ENCODE peak calls at places on chromosomes 5 and 9, in seven cellular contexts. A is left ventricle myocardium inferior, Z is IMR-90, B is mucosa of descending colon, Y is heart left ventricle, H is stomach, O is PC-9. T is an unnamed sample.

GRCh38 chr5:60487885-60488425 is 212.0 kb downstream of the DEPDC1B start:
- DNase-seq in A (no peak), Z (no peak), B (peak; percentile 47), Y (no peak), H (peak; percentile 74), O (peak; percentile 53), T (no peak)

GRCh38 chr5:1383886-1384401 is 39.0 kb upstream of the CLPTM1L start:
- DNase-seq in A (peak; percentile 28), Z (no peak), B (no peak), Y (no peak), H (no peak), O (no peak), T (no peak)

GRCh38 chr5:172502410-172502809 is 48.1 kb upstream of the SH3PXD2B start:
- DNase-seq in A (no peak), Z (no peak), B (no peak), Y (no peak), H (no peak), O (no peak), T (no peak)

GRCh38 chr5:71932649-71933338 is 174.5 kb upstream of the MAP1B start:
- DNase-seq in A (peak; percentile 29), Z (peak; percentile 67), B (peak; percentile 60), Y (peak; percentile 76), H (peak; percentile 59), O (peak; percentile 77), T (no peak)

GRCh38 chr9:38372685-38373619 is 19.6 kb upstream of the ALDH1B1 start:
- DNase-seq in A (no peak), Z (no peak), B (no peak), Y (no peak), H (no peak), O (no peak), T (no peak)

GRCh38 chr5:58804331-58804730 is 221.5 kb downstream of the RAB3C start:
- DNase-seq in A (no peak), Z (no peak), B (no peak), Y (no peak), H (no peak), O (no peak), T (no peak)

GRCh38 chr5:137119321-137119720 is 379.8 kb downstream of the SPOCK1 start:
- DNase-seq in A (no peak), Z (no peak), B (no peak), Y (no peak), H (no peak), O (no peak), T (no peak)

GRCh38 chr5:108720416-108720815 is 27.3 kb upstream of the FER start:
- DNase-seq in A (no peak), Z (peak; percentile 21), B (no peak), Y (no peak), H (no peak), O (no peak), T (no peak)

GRCh38 chr9:137045294-137046093 is 483 bp downstream of the NPDC1 start:
- DNase-seq in A (no peak), Z (peak; percentile 38), B (peak; percentile 38), Y (no peak), H (no peak), O (no peak), T (no peak)

GRCh38 chr9:32572900-32573523 is at the start of gene NDUFB6:
- DNase-seq in A (peak; percentile 95), Z (peak; percentile 92), B (peak; percentile 97), Y (peak; percentile 97), H (peak; percentile 95), O (peak; percentile 81), T (peak; percentile 88)

GRCh38 chr5:568061-568781 is 43.9 kb upstream of the CEP72 start:
- DNase-seq in A (no peak), Z (no peak), B (no peak), Y (no peak), H (no peak), O (no peak), T (no peak)

GRCh38 chr5:116378007-116378831 is 196.4 kb downstream of the SEMA6A start:
- DNase-seq in A (no peak), Z (no peak), B (no peak), Y (no peak), H (no peak), O (no peak), T (no peak)

GRCh38 chr9:84941812-84942211 is 272.3 kb downstream of the NTRK2 start:
- DNase-seq in A (no peak), Z (no peak), B (no peak), Y (no peak), H (no peak), O (no peak), T (no peak)

GRCh38 chr9:34654317-34655083 is 2.5 kb downstream of the IL11RA start:
- DNase-seq in A (peak; percentile 79), Z (peak; percentile 57), B (no peak), Y (peak; percentile 83), H (peak; percentile 46), O (no peak), T (peak; percentile 68)

GRCh38 chr9:87685431-87685830 is 40.5 kb upstream of the CTSL start:
- DNase-seq in A (no peak), Z (peak; percentile 67), B (no peak), Y (no peak), H (no peak), O (no peak), T (no peak)

GRCh38 chr5:82150562-82150961 is 127.6 kb downstream of the RPS23 start:
- DNase-seq in A (no peak), Z (no peak), B (no peak), Y (no peak), H (no peak), O (no peak), T (no peak)

GRCh38 chr9:98231770-98232478 is 23.5 kb downstream of the TBC1D2 start:
- DNase-seq in A (no peak), Z (peak; percentile 95), B (no peak), Y (no peak), H (no peak), O (no peak), T (no peak)
- H3K4me1 ChIP-seq in A (no peaks in the 10 kb centered on the region), Z (peaks cover 25% of the 10 kb centered on the region), B (peaks cover 22% of the 10 kb centered on the region), Y (no peaks in the 10 kb centered on the region), H (peaks cover 17% of the 10 kb centered on the region), O (peaks cover 60% of the 10 kb centered on the region), T (no peaks in the 10 kb centered on the region)

DNA sequence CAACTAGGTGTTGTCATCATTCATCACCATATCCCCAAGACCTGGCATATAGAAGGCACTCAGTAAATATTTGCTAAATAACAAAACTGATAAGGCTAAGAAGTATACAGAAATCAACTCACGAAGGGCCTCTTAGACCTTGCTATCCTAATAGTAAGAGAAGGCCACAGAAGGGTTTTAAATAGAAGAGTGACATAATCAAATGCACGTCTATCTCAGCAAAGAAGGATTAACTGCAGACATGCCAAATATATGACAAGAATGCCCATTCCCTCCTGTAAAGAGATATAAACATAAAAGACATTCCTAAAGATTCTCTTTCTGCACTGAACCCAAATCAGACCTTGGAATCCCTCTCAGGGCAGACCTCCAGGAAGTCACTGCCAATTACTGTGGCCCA is 34.1 kb downstream of the ECPAS start:
- DNase-seq in A (no peak), Z (no peak), B (no peak), Y (no peak), H (no peak), O (no peak), T (no peak)
- H3K4me1 ChIP-seq in A (peaks cover 75% of the 10 kb centered on the region), Z (no peaks in the 10 kb centered on the region), B (no peaks in the 10 kb centered on the region), Y (peaks cover 8% of the 10 kb centered on the region), H (peaks cover 72% of the 10 kb centered on the region), O (no peaks in the 10 kb centered on the region), T (no peaks in the 10 kb centered on the region)

GRCh38 chr9:134451700-134452458 is 125.6 kb downstream of the RXRA start:
- DNase-seq in A (no peak), Z (no peak), B (no peak), Y (no peak), H (no peak), O (no peak), T (no peak)
- H3K4me1 ChIP-seq in A (peaks cover 22% of the 10 kb centered on the region), Z (peaks cover 14% of the 10 kb centered on the region), B (peaks cover 4% of the 10 kb centered on the region), Y (peaks cover 19% of the 10 kb centered on the region), H (peaks cover 17% of the 10 kb centered on the region), O (no peaks in the 10 kb centered on the region), T (peaks cover 12% of the 10 kb centered on the region)

GRCh38 chr9:35730486-35730854 is 1.5 kb downstream of the TLN1 start:
- DNase-seq in A (no peak), Z (no peak), B (no peak), Y (no peak), H (no peak), O (no peak), T (no peak)
- H3K4me1 ChIP-seq in A (peaks cover 82% of the 10 kb centered on the region), Z (peaks cover 25% of the 10 kb centered on the region), B (peaks cover 49% of the 10 kb centered on the region), Y (peaks cover 71% of the 10 kb centered on the region), H (peaks cover 81% of the 10 kb centered on the region), O (peaks cover 48% of the 10 kb centered on the region), T (peaks cover 30% of the 10 kb centered on the region)

DNA sequence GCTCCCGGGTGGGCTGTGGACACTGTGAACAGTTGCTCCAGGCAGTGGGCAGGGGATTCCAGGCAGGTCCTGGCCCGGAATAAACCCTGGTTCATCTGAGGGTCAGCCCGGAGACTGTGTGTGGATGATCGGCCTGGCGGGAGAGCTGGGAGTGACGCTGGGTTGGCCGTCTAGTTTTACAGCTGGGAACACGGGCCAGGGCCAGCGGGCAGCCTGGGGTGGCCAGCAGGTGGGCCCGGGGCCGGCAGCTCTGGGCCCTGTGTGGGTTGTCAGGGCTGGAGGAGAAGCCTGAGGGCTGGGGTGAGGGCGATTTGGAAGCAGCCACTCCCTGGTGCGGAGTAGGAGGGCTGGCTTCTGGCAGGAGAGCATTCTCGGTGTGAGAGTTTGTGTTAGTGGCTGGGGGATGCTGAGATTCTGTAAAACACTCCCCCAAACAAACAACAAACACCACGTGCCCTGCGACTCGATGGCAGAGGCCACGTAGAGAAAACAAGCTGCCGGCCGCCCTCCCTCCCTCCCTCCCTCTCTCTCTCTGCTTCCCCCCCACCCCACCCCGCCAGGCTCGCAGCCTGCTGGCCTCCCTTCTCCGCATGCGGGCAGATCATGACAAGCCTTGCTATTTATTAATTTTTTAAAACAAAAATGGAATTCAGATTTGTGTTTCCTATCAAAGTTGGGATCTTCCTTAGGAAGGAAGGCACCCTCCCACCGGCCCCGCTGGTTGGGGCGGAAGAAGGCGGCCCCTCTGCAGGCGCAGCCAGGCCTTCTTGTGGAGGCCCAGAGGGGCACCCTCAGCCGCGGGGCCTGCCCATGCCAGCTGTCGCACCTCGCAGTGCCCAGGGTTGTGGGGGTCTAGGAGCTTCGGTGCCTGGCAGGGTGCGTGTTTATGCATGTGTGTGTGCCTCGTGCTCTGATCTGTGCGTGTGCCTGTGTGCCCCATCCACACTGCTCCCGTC is 49.5 kb downstream of the RXRA start:
- DNase-seq in A (peak; percentile 75), Z (no peak), B (no peak), Y (peak; percentile 82), H (no peak), O (no peak), T (peak; percentile 68)
- H3K4me1 ChIP-seq in A (peaks cover 100% of the 10 kb centered on the region), Z (peaks cover 33% of the 10 kb centered on the region), B (peaks cover 79% of the 10 kb centered on the region), Y (peaks cover 100% of the 10 kb centered on the region), H (peaks cover 99% of the 10 kb centered on the region), O (peaks cover 63% of the 10 kb centered on the region), T (peaks cover 56% of the 10 kb centered on the region)

DNA sequence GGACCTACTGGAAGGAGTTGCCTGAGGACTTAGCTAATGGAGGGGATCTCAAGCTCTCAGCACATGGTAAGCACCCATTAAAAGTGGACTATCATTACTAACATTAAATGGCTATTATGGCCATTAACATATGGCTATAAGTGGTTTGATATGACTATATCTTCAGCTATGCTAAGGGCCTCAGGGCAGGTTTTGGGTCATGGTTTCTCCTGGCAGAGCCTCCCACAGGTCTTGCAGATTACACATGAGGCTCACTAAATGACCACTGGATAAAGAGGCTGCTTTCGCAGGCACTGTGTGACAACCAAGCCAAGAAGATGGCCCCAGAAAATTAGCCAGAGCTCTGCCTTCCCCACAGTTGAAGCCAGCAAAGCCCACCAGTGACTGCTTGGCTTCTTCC is 15.4 kb downstream of the CCNJL start:
- DNase-seq in A (no peak), Z (peak; percentile 21), B (no peak), Y (no peak), H (no peak), O (no peak), T (no peak)
- H3K4me1 ChIP-seq in A (peaks cover 29% of the 10 kb centered on the region), Z (no peaks in the 10 kb centered on the region), B (no peaks in the 10 kb centered on the region), Y (no peaks in the 10 kb centered on the region), H (no peaks in the 10 kb centered on the region), O (peaks cover 5% of the 10 kb centered on the region), T (no peaks in the 10 kb centered on the region)

T was measured in breast epithelium.